ENCODE peak calls at places on chromosome 10, in four cellular contexts. One of them, this sample, is unnamed.

GRCh38 chr10:58516118-58516517 is 3.4 kb downstream of the BICC1 start:
- DNase-seq in Right ventricle myocardium superior: no peak
- DNase-seq in naive B cell: no peak
- DNase-seq in left cardiac atrium: no peak
- DNase-seq in this sample: no peak

GRCh38 chr10:26721561-26721960 is 24.1 kb downstream of the PDSS1 start:
- DNase-seq in naive B cell: no peak
- DNase-seq in left cardiac atrium: no peak
- DNase-seq in Right ventricle myocardium superior: no peak
- DNase-seq in this sample: no peak

GRCh38 chr10:71159892-71160291 is 52.5 kb upstream of the UNC5B start:
- DNase-seq in Right ventricle myocardium superior: no peak
- DNase-seq in naive B cell: no peak
- DNase-seq in left cardiac atrium: no peak
- DNase-seq in this sample: no peak

GRCh38 chr10:61842755-61843497 is 58.6 kb upstream of the ARID5B start:
- DNase-seq in left cardiac atrium: no peak
- DNase-seq in Right ventricle myocardium superior: no peak
- DNase-seq in naive B cell: no peak
- DNase-seq in this sample: no peak

GRCh38 chr10:125003901-125004467 is 62.1 kb downstream of the ZRANB1 start:
- DNase-seq in Right ventricle myocardium superior: no peak
- DNase-seq in left cardiac atrium: no peak
- DNase-seq in naive B cell: no peak
- DNase-seq in this sample: no peak

GRCh38 chr10:119222966-119223386 is 15.6 kb downstream of the GRK5 start:
- DNase-seq in naive B cell: no peak
- DNase-seq in Right ventricle myocardium superior: no peak
- DNase-seq in left cardiac atrium: no peak
- DNase-seq in this sample: no peak

GRCh38 chr10:118832242-118832651 is 77.5 kb upstream of the CACUL1 start:
- DNase-seq in left cardiac atrium: peak; percentile 78
- DNase-seq in Right ventricle myocardium superior: peak; percentile 80
- DNase-seq in naive B cell: no peak
- DNase-seq in this sample: peak; percentile 69

GRCh38 chr10:16777473-16778370 is 39.5 kb downstream of the RSU1 start:
- DNase-seq in left cardiac atrium: peak; percentile 52
- DNase-seq in Right ventricle myocardium superior: no peak
- DNase-seq in naive B cell: peak; percentile 36
- DNase-seq in this sample: no peak

GRCh38 chr10:28503114-28503513 is 29.8 kb upstream of the WAC start:
- DNase-seq in Right ventricle myocardium superior: no peak
- DNase-seq in left cardiac atrium: no peak
- DNase-seq in naive B cell: no peak
- DNase-seq in this sample: no peak

GRCh38 chr10:45372251-45372951 is 1.6 kb upstream of the ALOX5 start:
- DNase-seq in Right ventricle myocardium superior: no peak
- DNase-seq in naive B cell: no peak
- DNase-seq in left cardiac atrium: no peak
- DNase-seq in this sample: no peak

GRCh38 chr10:7956508-7956907 is 98.0 kb upstream of the GATA3 start:
- DNase-seq in Right ventricle myocardium superior: no peak
- DNase-seq in naive B cell: no peak
- DNase-seq in left cardiac atrium: no peak
- DNase-seq in this sample: no peak

GRCh38 chr10:1807924-1808323 is 70.6 kb upstream of the ADARB2 start:
- DNase-seq in left cardiac atrium: no peak
- DNase-seq in naive B cell: no peak
- DNase-seq in Right ventricle myocardium superior: no peak
- DNase-seq in this sample: no peak

GRCh38 chr10:110758898-110759297 is 112.8 kb upstream of the PDCD4 start:
- DNase-seq in naive B cell: no peak
- DNase-seq in left cardiac atrium: no peak
- DNase-seq in Right ventricle myocardium superior: no peak
- DNase-seq in this sample: no peak

GRCh38 chr10:90592903-90593302 is 264.9 kb downstream of the HTR7 start:
- DNase-seq in Right ventricle myocardium superior: peak; percentile 44
- DNase-seq in naive B cell: peak; percentile 19
- DNase-seq in left cardiac atrium: peak; percentile 49
- DNase-seq in this sample: peak; percentile 74

This sample was measured in right cardiac atrium.